ENCODE peak calls at places on chromosomes 1 and 21, in ten cellular contexts. One of them, this sample, is unnamed.

GRCh38 chr1:7827134-7827955 is 25.5 kb downstream of the UTS2 start:
- DNase-seq in Peyer's patch: peak; percentile 50
- DNase-seq in lower lobe of right lung: no peak
- DNase-seq in esophagus muscularis mucosa: no peak
- DNase-seq in right lobe of liver: peak; percentile 24
- DNase-seq in HepG2: no peak
- DNase-seq in CD8-positive, alpha-beta T cell: peak; percentile 1
- DNase-seq in stomach: no peak
- DNase-seq in spleen: no peak
- DNase-seq in SK-N-SH: no peak
- DNase-seq in this sample: peak; percentile 1

GRCh38 chr21:45405819-45406762 is 1.1 kb downstream of the COL18A1 start:
- DNase-seq in Peyer's patch: no peak
- DNase-seq in lower lobe of right lung: peak; percentile 28
- DNase-seq in esophagus muscularis mucosa: no peak
- DNase-seq in right lobe of liver: peak; percentile 36
- DNase-seq in HepG2: peak; percentile 45
- DNase-seq in CD8-positive, alpha-beta T cell: no peak
- DNase-seq in stomach: no peak
- DNase-seq in spleen: peak; percentile 69
- DNase-seq in SK-N-SH: peak; percentile 65
- DNase-seq in this sample: peak; percentile 54

GRCh38 chr1:220296941-220297460 is 24.7 kb upstream of the RAB3GAP2 start:
- DNase-seq in Peyer's patch: no peak
- DNase-seq in lower lobe of right lung: no peak
- DNase-seq in esophagus muscularis mucosa: no peak
- DNase-seq in right lobe of liver: no peak
- DNase-seq in HepG2: no peak
- DNase-seq in CD8-positive, alpha-beta T cell: no peak
- DNase-seq in stomach: no peak
- DNase-seq in spleen: no peak
- DNase-seq in SK-N-SH: no peak
- DNase-seq in this sample: no peak

GRCh38 chr1:165883056-165883455 is 55.6 kb downstream of the UCK2 start:
- DNase-seq in Peyer's patch: no peak
- DNase-seq in lower lobe of right lung: no peak
- DNase-seq in esophagus muscularis mucosa: no peak
- DNase-seq in right lobe of liver: no peak
- DNase-seq in HepG2: no peak
- DNase-seq in CD8-positive, alpha-beta T cell: no peak
- DNase-seq in stomach: no peak
- DNase-seq in spleen: no peak
- DNase-seq in SK-N-SH: no peak
- DNase-seq in this sample: peak; percentile 62

GRCh38 chr1:93331412-93331811 is 14.3 kb upstream of the DR1 start:
- DNase-seq in Peyer's patch: no peak
- DNase-seq in lower lobe of right lung: no peak
- DNase-seq in esophagus muscularis mucosa: no peak
- DNase-seq in right lobe of liver: no peak
- DNase-seq in HepG2: no peak
- DNase-seq in CD8-positive, alpha-beta T cell: no peak
- DNase-seq in stomach: no peak
- DNase-seq in spleen: no peak
- DNase-seq in SK-N-SH: no peak
- DNase-seq in this sample: peak; percentile 25

GRCh38 chr1:163085041-163085903 is 16.1 kb downstream of the RGS4 start:
- DNase-seq in Peyer's patch: no peak
- DNase-seq in lower lobe of right lung: no peak
- DNase-seq in esophagus muscularis mucosa: no peak
- DNase-seq in right lobe of liver: no peak
- DNase-seq in HepG2: no peak
- DNase-seq in CD8-positive, alpha-beta T cell: no peak
- DNase-seq in stomach: no peak
- DNase-seq in spleen: no peak
- DNase-seq in SK-N-SH: no peak
- DNase-seq in this sample: peak; percentile 26

GRCh38 chr1:218374401-218374848 is 29.3 kb downstream of the TGFB2 start:
- DNase-seq in Peyer's patch: no peak
- DNase-seq in lower lobe of right lung: no peak
- DNase-seq in esophagus muscularis mucosa: no peak
- DNase-seq in right lobe of liver: no peak
- DNase-seq in HepG2: no peak
- DNase-seq in CD8-positive, alpha-beta T cell: no peak
- DNase-seq in stomach: no peak
- DNase-seq in spleen: no peak
- DNase-seq in SK-N-SH: no peak
- DNase-seq in this sample: no peak

GRCh38 chr1:162905759-162906158 is 44.8 kb upstream of the CCDC190 start:
- DNase-seq in Peyer's patch: no peak
- DNase-seq in lower lobe of right lung: no peak
- DNase-seq in esophagus muscularis mucosa: no peak
- DNase-seq in right lobe of liver: no peak
- DNase-seq in HepG2: peak; percentile 7
- DNase-seq in CD8-positive, alpha-beta T cell: no peak
- DNase-seq in stomach: no peak
- DNase-seq in spleen: no peak
- DNase-seq in SK-N-SH: no peak
- DNase-seq in this sample: peak; percentile 96

DNA sequence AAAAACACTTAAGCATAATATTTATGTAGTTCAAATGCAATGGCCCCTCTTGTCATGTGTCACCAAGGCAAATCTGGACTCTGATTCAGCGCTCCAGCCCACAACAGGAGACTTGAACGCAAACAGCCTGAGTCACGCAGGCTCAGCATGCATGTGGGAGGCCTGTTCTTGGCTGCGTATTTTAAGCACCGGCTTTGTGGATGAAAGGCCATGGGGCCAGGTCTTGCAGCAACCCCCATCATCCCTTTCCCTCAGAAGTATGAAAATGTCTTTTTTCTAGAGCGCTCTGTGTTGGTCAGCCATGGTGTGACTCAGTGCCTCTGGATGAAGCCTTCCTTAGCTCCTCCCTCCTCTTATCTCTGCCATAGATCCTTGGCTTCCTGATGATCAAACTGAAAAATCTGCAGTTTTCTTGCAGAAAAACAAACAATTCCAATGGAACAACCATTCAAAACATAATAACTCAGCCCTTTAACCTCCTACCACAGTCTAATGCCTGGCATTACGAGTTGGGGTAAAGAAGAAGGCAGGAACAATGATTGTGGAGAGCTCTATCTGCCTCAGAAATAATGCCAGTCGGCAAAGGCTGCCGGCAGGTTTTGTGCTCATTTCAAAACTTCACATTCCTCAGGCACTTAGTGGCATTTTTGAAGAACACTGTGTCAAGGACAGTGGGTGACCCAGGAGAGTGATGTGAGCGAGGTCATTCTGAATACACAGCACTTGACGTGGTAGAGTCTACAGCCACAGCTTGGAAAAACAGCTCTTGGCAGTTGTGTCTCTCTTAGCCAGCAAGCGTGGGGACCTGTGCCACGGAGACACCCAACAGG is 167.5 kb downstream of the CLIC6 start:
- DNase-seq in Peyer's patch: no peak
- DNase-seq in lower lobe of right lung: peak; percentile 86
- DNase-seq in esophagus muscularis mucosa: no peak
- DNase-seq in right lobe of liver: peak; percentile 83
- DNase-seq in HepG2: peak; percentile 92
- DNase-seq in CD8-positive, alpha-beta T cell: no peak
- DNase-seq in stomach: peak; percentile 71
- DNase-seq in spleen: no peak
- DNase-seq in SK-N-SH: no peak
- DNase-seq in this sample: peak; percentile 97
- H3K36me3 ChIP-seq in Peyer's patch: peaks cover 7% of the 10 kb centered on the region
- H3K36me3 ChIP-seq in lower lobe of right lung: peaks cover 51% of the 10 kb centered on the region
- H3K36me3 ChIP-seq in esophagus muscularis mucosa: no peaks in the 10 kb centered on the region
- H3K36me3 ChIP-seq in right lobe of liver: peaks cover 2% of the 10 kb centered on the region
- H3K36me3 ChIP-seq in HepG2: peaks cover 10% of the 10 kb centered on the region
- H3K36me3 ChIP-seq in CD8-positive, alpha-beta T cell: peaks cover 27% of the 10 kb centered on the region
- H3K36me3 ChIP-seq in stomach: peaks cover 6% of the 10 kb centered on the region
- H3K36me3 ChIP-seq in spleen: peaks cover 79% of the 10 kb centered on the region
- H3K36me3 ChIP-seq in SK-N-SH: peaks cover 55% of the 10 kb centered on the region
- H3K36me3 ChIP-seq in this sample: peaks cover 30% of the 10 kb centered on the region

GRCh38 chr1:60255565-60255964 is 182.0 kb upstream of the C1orf87 start:
- DNase-seq in Peyer's patch: no peak
- DNase-seq in lower lobe of right lung: no peak
- DNase-seq in esophagus muscularis mucosa: no peak
- DNase-seq in right lobe of liver: no peak
- DNase-seq in HepG2: peak; percentile 5
- DNase-seq in CD8-positive, alpha-beta T cell: no peak
- DNase-seq in stomach: no peak
- DNase-seq in spleen: no peak
- DNase-seq in SK-N-SH: no peak
- DNase-seq in this sample: peak; percentile 72
- H3K27me3 ChIP-seq in Peyer's patch: no peaks in the 10 kb centered on the region
- H3K27me3 ChIP-seq in lower lobe of right lung: no peaks in the 10 kb centered on the region
- H3K27me3 ChIP-seq in esophagus muscularis mucosa: no peaks in the 10 kb centered on the region
- H3K27me3 ChIP-seq in right lobe of liver: no peaks in the 10 kb centered on the region
- H3K27me3 ChIP-seq in HepG2: no peaks in the 10 kb centered on the region
- H3K27me3 ChIP-seq in CD8-positive, alpha-beta T cell: no peaks in the 10 kb centered on the region
- H3K27me3 ChIP-seq in stomach: no peaks in the 10 kb centered on the region
- H3K27me3 ChIP-seq in spleen: no peaks in the 10 kb centered on the region
- H3K27me3 ChIP-seq in SK-N-SH: no peaks in the 10 kb centered on the region
- H3K27me3 ChIP-seq in this sample: no peaks in the 10 kb centered on the region

DNA sequence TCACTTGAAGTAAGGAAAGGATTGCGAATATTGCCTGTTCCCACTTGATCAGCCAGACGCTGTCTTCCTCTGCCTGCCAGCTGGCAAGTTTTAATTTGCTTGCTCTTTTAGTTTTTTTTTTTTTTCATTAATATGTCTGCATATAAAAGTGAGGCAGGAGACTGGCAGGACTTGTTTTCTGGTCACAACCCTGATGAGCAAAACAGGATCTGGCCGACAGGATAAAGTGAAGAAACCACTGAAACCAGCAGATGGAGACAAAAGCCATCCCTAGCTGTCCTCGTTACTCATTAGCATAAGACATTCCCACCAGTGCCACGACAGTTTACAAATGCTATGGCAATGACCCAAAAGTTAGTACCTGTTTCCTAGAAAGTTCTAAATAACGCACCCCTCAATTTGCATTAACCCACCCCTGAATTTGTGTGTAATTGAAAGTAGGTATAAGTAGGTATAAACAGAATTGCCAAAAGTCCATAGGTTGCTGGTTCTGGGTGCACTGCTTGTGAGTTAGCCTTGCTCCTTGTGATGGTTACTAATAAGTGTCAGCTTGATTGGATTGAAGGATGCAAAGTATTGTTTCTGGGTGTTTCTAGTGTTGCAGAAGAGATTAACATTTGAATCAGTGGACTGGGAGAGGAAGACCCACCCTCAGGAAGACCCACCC is 60.8 kb downstream of the ZNF684 start:
- DNase-seq in Peyer's patch: no peak
- DNase-seq in lower lobe of right lung: no peak
- DNase-seq in esophagus muscularis mucosa: peak; percentile 45
- DNase-seq in right lobe of liver: no peak
- DNase-seq in HepG2: peak; percentile 28
- DNase-seq in CD8-positive, alpha-beta T cell: no peak
- DNase-seq in stomach: no peak
- DNase-seq in spleen: no peak
- DNase-seq in SK-N-SH: peak; percentile 51
- DNase-seq in this sample: peak; percentile 72
- TF ChIP-seq CTCF in Peyer's patch: no peak
- TF ChIP-seq CTCF in lower lobe of right lung: peak; percentile 35
- TF ChIP-seq CTCF in esophagus muscularis mucosa: peak; percentile 25
- TF ChIP-seq CTCF in right lobe of liver: peak; percentile 23
- TF ChIP-seq CTCF in HepG2: peak; percentile 66
- TF ChIP-seq CTCF in CD8-positive, alpha-beta T cell: no peak
- TF ChIP-seq CTCF in stomach: no peak
- TF ChIP-seq CTCF in spleen: no peak
- TF ChIP-seq CTCF in SK-N-SH: peak; percentile 62
- TF ChIP-seq CTCF in this sample: peak; percentile 56

GRCh38 chr1:9729523-9729922 is 78.0 kb downstream of the PIK3CD start:
- DNase-seq in Peyer's patch: no peak
- DNase-seq in lower lobe of right lung: no peak
- DNase-seq in esophagus muscularis mucosa: no peak
- DNase-seq in right lobe of liver: no peak
- DNase-seq in HepG2: no peak
- DNase-seq in CD8-positive, alpha-beta T cell: no peak
- DNase-seq in stomach: no peak
- DNase-seq in spleen: no peak
- DNase-seq in SK-N-SH: no peak
- DNase-seq in this sample: no peak
- H3K36me3 ChIP-seq in Peyer's patch: no peaks in the 10 kb centered on the region
- H3K36me3 ChIP-seq in lower lobe of right lung: peaks cover 91% of the 10 kb centered on the region
- H3K36me3 ChIP-seq in esophagus muscularis mucosa: peaks cover 97% of the 10 kb centered on the region
- H3K36me3 ChIP-seq in right lobe of liver: no peaks in the 10 kb centered on the region
- H3K36me3 ChIP-seq in HepG2: peaks cover 45% of the 10 kb centered on the region
- H3K36me3 ChIP-seq in CD8-positive, alpha-beta T cell: peaks cover 52% of the 10 kb centered on the region
- H3K36me3 ChIP-seq in stomach: peaks cover 60% of the 10 kb centered on the region
- H3K36me3 ChIP-seq in spleen: peaks cover 100% of the 10 kb centered on the region
- H3K36me3 ChIP-seq in SK-N-SH: no peaks in the 10 kb centered on the region
- H3K36me3 ChIP-seq in this sample: peaks cover 33% of the 10 kb centered on the region

DNA sequence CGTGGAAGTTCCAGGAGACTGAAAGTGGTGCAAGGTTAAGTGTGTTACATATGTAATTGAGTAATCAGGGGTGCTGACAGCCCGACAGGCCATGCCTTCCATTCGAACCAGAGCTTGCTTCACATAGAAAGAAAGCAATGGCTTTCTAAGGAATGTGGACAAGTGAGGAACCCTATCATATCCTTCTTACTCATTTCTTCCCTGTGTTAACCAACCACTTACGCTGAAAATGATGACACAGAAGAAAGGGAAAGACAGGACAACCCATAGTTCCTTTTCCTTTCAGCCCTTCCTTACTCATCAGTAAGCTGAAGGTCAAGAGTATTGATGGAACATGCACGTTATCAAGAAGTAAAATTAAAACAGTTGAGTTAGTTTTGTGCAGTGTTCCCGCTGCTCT is 48.1 kb upstream of the KCNA3 start:
- DNase-seq in Peyer's patch: no peak
- DNase-seq in lower lobe of right lung: no peak
- DNase-seq in esophagus muscularis mucosa: no peak
- DNase-seq in right lobe of liver: no peak
- DNase-seq in HepG2: no peak
- DNase-seq in CD8-positive, alpha-beta T cell: no peak
- DNase-seq in stomach: no peak
- DNase-seq in spleen: no peak
- DNase-seq in SK-N-SH: no peak
- DNase-seq in this sample: no peak
- H3K27me3 ChIP-seq in Peyer's patch: no peaks in the 10 kb centered on the region
- H3K27me3 ChIP-seq in lower lobe of right lung: no peaks in the 10 kb centered on the region
- H3K27me3 ChIP-seq in esophagus muscularis mucosa: no peaks in the 10 kb centered on the region
- H3K27me3 ChIP-seq in right lobe of liver: no peaks in the 10 kb centered on the region
- H3K27me3 ChIP-seq in HepG2: no peaks in the 10 kb centered on the region
- H3K27me3 ChIP-seq in CD8-positive, alpha-beta T cell: no peaks in the 10 kb centered on the region
- H3K27me3 ChIP-seq in stomach: peaks cover 3% of the 10 kb centered on the region
- H3K27me3 ChIP-seq in spleen: no peaks in the 10 kb centered on the region
- H3K27me3 ChIP-seq in SK-N-SH: no peaks in the 10 kb centered on the region
- H3K27me3 ChIP-seq in this sample: no peaks in the 10 kb centered on the region

This sample was measured in bronchial epithelial cell.